ENCODE peak calls at places on chromosomes 16 and 17, in four cellular contexts. T is GM12878, V is K562, S is transverse colon. H is an unnamed sample.

GRCh38 chr16:26826500-26826899 is 240.2 kb upstream of the C16orf82 start:
- DNase-seq in T (no peak), V (no peak), S (no peak), H (no peak)

GRCh38 chr16:56329887-56330286 is 95.5 kb downstream of the AMFR start:
- DNase-seq in T (no peak), V (no peak), S (no peak), H (no peak)

GRCh38 chr17:15263206-15263579 is 1.9 kb downstream of the PMP22 start:
- DNase-seq in T (no peak), V (no peak), S (peak), H (peak)

GRCh38 chr16:80323187-80323807 is 217.5 kb upstream of the DYNLRB2 start:
- DNase-seq in T (no peak), V (no peak), S (no peak), H (no peak)

GRCh38 chr17:57424273-57424672 is 167.9 kb downstream of the MSI2 start:
- DNase-seq in T (no peak), V (no peak), S (no peak), H (no peak)

GRCh38 chr17:47978324-47978723 is 7.4 kb downstream of the CDK5RAP3 start:
- DNase-seq in T (no peak), V (peak), S (peak), H (peak)

GRCh38 chr16:20862162-20862960 is 37.8 kb downstream of the DCUN1D3 start:
- DNase-seq in T (no peak), V (no peak), S (no peak), H (no peak)

GRCh38 chr16:20799599-20799998 is 6.7 kb downstream of the ERI2 start:
- DNase-seq in T (no peak), V (peak), S (no peak), H (no peak)

GRCh38 chr16:57736419-57737281 is 1.1 kb downstream of the KATNB1 start:
- DNase-seq in T (no peak), V (peak), S (peak), H (peak)

GRCh38 chr17:976316-976715 is 3.3 kb downstream of the NXN start:
- DNase-seq in T (no peak), V (no peak), S (no peak), H (no peak)

GRCh38 chr16:66905633-66906539 is 12.8 kb downstream of the CDH16 start:
- DNase-seq in T (no peak), V (peak), S (peak), H (peak)

GRCh38 chr17:4004517-4005295 is 40.5 kb upstream of the ATP2A3 start:
- DNase-seq in T (peak), V (peak), S (peak), H (peak)

GRCh38 chr16:68744744-68745280 is 7.7 kb downstream of the CDH1 start:
- DNase-seq in T (no peak), V (no peak), S (peak), H (peak)

GRCh38 chr17:28328325-28328724 is 6.9 kb downstream of the IFT20 start:
- DNase-seq in T (no peak), V (no peak), S (no peak), H (peak)

GRCh38 chr16:67431077-67431804 is at the start of gene HSD11B2:
- DNase-seq in T (no peak), V (no peak), S (no peak), H (peak)

GRCh38 chr17:81915331-81915730 is 2.6 kb downstream of the SIRT7 start:
- DNase-seq in T (no peak), V (no peak), S (no peak), H (no peak)

GRCh38 chr17:74759243-74759801 is 10.9 kb downstream of the NHERF1 start:
- DNase-seq in T (no peak), V (no peak), S (peak), H (no peak)

GRCh38 chr16:75653926-75654325 is 6.4 kb downstream of the TERF2IP start:
- DNase-seq in T (no peak), V (no peak), S (no peak), H (no peak)

GRCh38 chr16:31087971-31088370 is 772 bp downstream of the PRSS53 start:
- DNase-seq in T (no peak), V (no peak), S (no peak), H (no peak)

GRCh38 chr16:67298277-67298676 is 18.9 kb downstream of the PLEKHG4 start:
- DNase-seq in T (no peak), V (no peak), S (no peak), H (no peak)

GRCh38 chr17:61200349-61200735 is 199.3 kb upstream of the TBX2 start:
- DNase-seq in T (no peak), V (no peak), S (no peak), H (no peak)

GRCh38 chr16:70253291-70254094 is 1.8 kb upstream of the EXOSC6 start:
- DNase-seq in T (no peak), V (peak), S (peak), H (no peak)

GRCh38 chr17:27958708-27959381 is 65.7 kb upstream of the LYRM9 start:
- DNase-seq in T (no peak), V (no peak), S (no peak), H (no peak)

GRCh38 chr17:40498281-40499084 is 2.9 kb downstream of the TNS4 start:
- DNase-seq in T (no peak), V (no peak), S (no peak), H (no peak)

GRCh38 chr16:62283-62682 is 8.7 kb downstream of the SNRNP25 start:
- DNase-seq in T (no peak), V (no peak), S (no peak), H (no peak)

GRCh38 chr16:12062343-12063003 is 85.9 kb downstream of the SNX29 start:
- DNase-seq in T (no peak), V (no peak), S (peak), H (peak)

GRCh38 chr16:72995151-72995881 is 52.6 kb downstream of the ZFHX3 start:
- DNase-seq in T (no peak), V (peak), S (peak), H (no peak)

GRCh38 chr16:72999541-73000019 is 48.3 kb downstream of the ZFHX3 start:
- DNase-seq in T (no peak), V (no peak), S (no peak), H (no peak)

GRCh38 chr16:73000020-73000906 is 47.7 kb downstream of the ZFHX3 start:
- DNase-seq in T (no peak), V (no peak), S (no peak), H (no peak)

GRCh38 chr16:72996291-72997062 is 51.5 kb downstream of the ZFHX3 start:
- DNase-seq in T (no peak), V (no peak), S (peak), H (peak)

GRCh38 chr16:72997141-72997542 is 50.8 kb downstream of the ZFHX3 start:
- DNase-seq in T (no peak), V (no peak), S (no peak), H (peak)
- TF ChIP-seq EP300 in T (no peak), V (no peak), S (no peak), H (no peak)

GRCh38 chr17:43782903-43783462 is 2.7 kb downstream of the CFAP97D1 start:
- DNase-seq in T (no peak), V (no peak), S (no peak), H (no peak)

GRCh38 chr17:43780135-43780534 is at the start of gene CFAP97D1:
- DNase-seq in T (no peak), V (no peak), S (no peak), H (no peak)

GRCh38 chr17:43774304-43775250 is 4.2 kb downstream of the DUSP3 start:
- DNase-seq in T (no peak), V (no peak), S (no peak), H (no peak)

GRCh38 chr17:43779145-43780125 is 658 bp upstream of the DUSP3 start:
- DNase-seq in T (no peak), V (no peak), S (no peak), H (no peak)

GRCh38 chr17:43778337-43779144 is at the start of gene DUSP3:
- DNase-seq in T (no peak), V (peak), S (peak), H (peak)
- TF ChIP-seq EP300 in T (no peak), V (no peak), S (peak), H (peak)

DNA sequence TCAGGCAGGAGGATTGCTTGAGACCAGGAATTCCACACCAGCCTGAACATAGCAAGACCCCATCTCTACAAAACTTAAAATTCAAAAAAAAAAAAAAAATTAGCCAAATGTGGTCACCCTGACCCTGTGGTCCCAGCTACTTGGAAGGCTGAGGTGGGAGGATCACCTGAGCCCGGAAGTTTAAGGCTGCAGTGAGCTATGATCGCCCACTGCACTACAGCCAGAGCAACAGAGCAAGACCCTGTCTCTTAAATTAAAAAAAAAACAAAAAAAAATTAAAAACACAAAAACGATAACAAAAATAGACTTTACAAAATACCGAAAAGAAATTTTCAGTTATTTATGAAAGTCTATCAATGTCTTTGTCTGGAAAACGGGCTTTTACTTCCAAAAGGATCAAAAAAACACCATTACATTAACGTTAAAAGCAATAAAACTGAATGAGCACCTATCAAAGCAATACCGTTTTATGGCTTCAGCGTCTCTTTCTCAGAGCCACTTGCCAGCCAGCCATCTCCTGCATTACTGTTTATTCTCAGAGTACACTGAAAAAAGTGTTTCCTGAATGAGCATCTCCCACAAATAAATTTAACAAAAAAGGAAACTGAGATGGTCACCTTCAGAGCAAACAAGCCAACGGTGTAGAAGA is 6.1 kb downstream of the USP7 start:
- DNase-seq in T (no peak), V (no peak), S (peak), H (no peak)
- TF ChIP-seq EP300 in T (no peak), V (no peak), S (no peak), H (no peak)

GRCh38 chr17:55446581-55447205 is 25.1 kb upstream of the MMD start:
- DNase-seq in T (no peak), V (no peak), S (no peak), H (no peak)
- TF ChIP-seq EP300 in T (no peak), V (no peak), S (no peak), H (no peak)

DNA sequence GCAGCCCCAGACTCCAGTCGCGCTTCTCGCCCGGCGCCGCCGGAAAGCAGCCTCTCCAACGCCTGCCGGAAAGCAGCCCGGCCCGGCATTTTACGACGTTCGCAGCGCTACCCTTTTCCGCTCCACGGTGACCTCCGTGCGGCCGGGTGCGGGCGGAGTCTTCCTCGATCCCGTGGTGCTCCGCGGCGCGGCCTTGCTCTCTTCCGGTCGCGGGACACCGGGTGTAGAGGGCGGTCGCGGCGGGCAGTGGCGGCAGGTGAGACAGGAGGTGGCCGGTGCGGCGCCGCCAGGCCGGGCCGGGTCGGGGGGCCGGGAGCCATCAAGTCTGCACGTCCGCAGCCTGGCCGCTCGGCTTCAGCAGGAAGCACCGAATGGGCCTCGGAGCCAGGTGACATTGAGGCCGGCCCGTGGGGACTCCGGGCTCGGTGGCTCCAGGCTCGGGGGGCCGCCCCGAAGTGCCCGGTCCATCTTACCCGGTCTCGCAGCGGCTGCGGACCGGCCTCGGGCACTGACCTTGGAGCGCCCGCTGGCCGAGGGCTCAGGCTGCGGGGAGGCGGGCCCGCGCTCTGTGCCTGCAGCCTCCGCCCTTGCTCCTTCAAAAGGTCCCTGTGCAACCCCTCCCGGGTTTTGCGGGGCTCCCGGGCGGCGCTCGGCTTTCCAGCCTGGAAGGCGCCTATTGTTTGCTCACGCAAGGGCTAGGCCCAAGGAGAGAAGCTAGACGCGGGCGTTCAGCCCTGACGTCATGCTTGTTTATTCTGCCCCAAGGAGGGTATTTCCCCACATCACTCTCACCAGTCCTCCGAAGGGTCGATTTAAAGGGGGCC is at the start of the genes COX4I1 and EMC8:
- DNase-seq in T (peak), V (peak), S (peak), H (peak)
- TF ChIP-seq EP300 in T (no peak), V (no peak), S (no peak), H (no peak)

GRCh38 chr17:44095647-44096496 is 25.3 kb downstream of the G6PC3 start:
- DNase-seq in T (no peak), V (peak), S (peak), H (no peak)
- TF ChIP-seq EP300 in T (no peak), V (peak), S (no peak), H (no peak)

GRCh38 chr17:14050616-14051015 is 18.7 kb upstream of the COX10 start:
- DNase-seq in T (no peak), V (no peak), S (no peak), H (no peak)

GRCh38 chr17:14051692-14052091 is 17.6 kb upstream of the COX10 start:
- DNase-seq in T (no peak), V (no peak), S (no peak), H (no peak)

GRCh38 chr17:14048169-14048568 is 21.1 kb upstream of the COX10 start:
- DNase-seq in T (no peak), V (peak), S (no peak), H (no peak)

GRCh38 chr17:14057591-14057990 is 11.7 kb upstream of the COX10 start:
- DNase-seq in T (no peak), V (no peak), S (no peak), H (no peak)

GRCh38 chr17:14052886-14053615 is 16.3 kb upstream of the COX10 start:
- DNase-seq in T (no peak), V (no peak), S (no peak), H (no peak)
- TF ChIP-seq EP300 in T (no peak), V (no peak), S (no peak), H (no peak)